ENCODE peak calls at places on chromosomes 16 and 17, in six cellular contexts. L is neural progenitor cell, J is upper lobe of right lung, H is uterus, R is H9, Z is dorsolateral prefrontal cortex. K is an unnamed sample.

GRCh38 chr17:41390411-41390938 is 6.9 kb downstream of the KRT31 start:
- DNase-seq in L (no peak), R (no peak), J (no peak), H (no peak), Z (no peak), K (no peak)

GRCh38 chr17:83183951-83184506 is 104.6 kb downstream of the METRNL start:
- DNase-seq in L (no peak), R (no peak), J (no peak), H (peak), Z (peak), K (no peak)

GRCh38 chr16:68636064-68636551 is 9.0 kb upstream of the CDH3 start:
- DNase-seq in J (no peak), Z (no peak), R (no peak), L (no peak), H (peak), K (no peak)

GRCh38 chr16:734208-734980 is 6.4 kb downstream of the CIAO3 start:
- DNase-seq in L (no peak), J (no peak), H (no peak), R (peak), Z (no peak), K (no peak)

GRCh38 chr17:62780951-62781350 is 27.2 kb downstream of the MARCHF10 start:
- DNase-seq in Z (no peak), L (no peak), R (no peak), H (no peak), J (no peak), K (no peak)

GRCh38 chr16:86680137-86680536 is 101.8 kb downstream of the FOXL1 start:
- DNase-seq in R (no peak), L (no peak), H (no peak), Z (no peak), J (no peak), K (no peak)

GRCh38 chr17:82103588-82104451 is 5.8 kb upstream of the FASN start:
- DNase-seq in J (peak), Z (no peak), H (peak), R (peak), L (peak), K (no peak)

GRCh38 chr17:81066072-81066471 is 31.1 kb downstream of the BAIAP2 start:
- DNase-seq in J (no peak), Z (no peak), L (no peak), R (no peak), H (no peak), K (no peak)

GRCh38 chr17:7955414-7956042 is 23.5 kb downstream of the CNTROB start:
- DNase-seq in Z (no peak), L (no peak), J (no peak), R (no peak), H (no peak), K (no peak)

GRCh38 chr17:48123111-48123510 is 15.5 kb downstream of the SNX11 start:
- DNase-seq in L (peak), H (no peak), R (no peak), J (no peak), Z (peak), K (no peak)

GRCh38 chr17:28743243-28744103 is at the start of gene TRAF4:
- DNase-seq in H (peak), Z (no peak), L (peak), J (peak), R (peak), K (peak)

GRCh38 chr17:45243750-45244149 is 18.1 kb downstream of the SPATA32 start:
- DNase-seq in L (no peak), Z (peak), J (no peak), H (no peak), R (no peak), K (no peak)

GRCh38 chr17:67801626-67802175 is 23.6 kb upstream of the BPTF start:
- DNase-seq in R (peak), J (no peak), Z (no peak), L (no peak), H (no peak), K (no peak)

GRCh38 chr16:78705694-78706093 is 606.2 kb downstream of the WWOX start:
- DNase-seq in J (no peak), R (no peak), Z (no peak), L (peak), H (no peak), K (no peak)
- TF ChIP-seq CTCF in J (peak), R (peak), Z (peak), L (peak), H (no peak), K (peak)

GRCh38 chr17:40106760-40107265 is 6.4 kb upstream of the NR1D1 start:
- DNase-seq in L (peak), H (peak), J (no peak), Z (peak), R (peak), K (no peak)
- H3K27ac ChIP-seq in L (no peak), H (peak), J (peak), Z (peak), R (no peak), K (peak)

GRCh38 chr16:25148568-25149215 is 37.1 kb downstream of the LCMT1 start:
- DNase-seq in L (peak), Z (no peak), H (no peak), J (no peak), R (peak), K (no peak)

GRCh38 chr16:25140459-25140858 is 28.9 kb downstream of the LCMT1 start:
- DNase-seq in L (no peak), R (no peak), H (no peak), J (no peak), Z (no peak), K (no peak)

GRCh38 chr16:25141648-25142047 is 30.1 kb downstream of the LCMT1 start:
- DNase-seq in H (no peak), J (no peak), R (no peak), L (no peak), Z (no peak), K (no peak)

GRCh38 chr16:25138130-25138529 is 26.6 kb downstream of the LCMT1 start:
- DNase-seq in L (no peak), H (no peak), Z (no peak), R (no peak), J (no peak), K (no peak)

DNA sequence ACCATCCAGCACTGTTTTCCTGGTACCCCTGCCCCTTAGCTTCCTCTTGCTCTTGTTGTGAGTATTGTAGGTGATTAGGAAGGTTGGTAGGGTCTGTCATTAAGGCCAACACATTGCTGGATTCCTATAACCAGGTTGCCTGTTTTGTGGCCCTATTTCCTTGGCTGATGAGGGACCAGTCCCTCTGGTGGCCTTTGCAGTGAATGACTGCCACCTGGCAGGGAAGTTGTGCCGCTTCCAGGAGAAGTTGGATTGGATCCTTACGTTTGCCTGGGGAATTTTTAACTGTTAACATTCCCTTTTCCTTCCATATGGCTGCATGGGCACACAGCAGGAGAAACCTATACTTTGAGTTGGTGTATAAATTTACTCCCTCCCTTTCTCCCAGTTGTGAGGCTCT is 32.4 kb downstream of the LCMT1 start:
- DNase-seq in Z (no peak), L (peak), J (no peak), R (peak), H (no peak), K (no peak)
- TF ChIP-seq CTCF in Z (no peak), L (peak), J (peak), R (peak), H (no peak), K (no peak)

GRCh38 chr17:15893333-15894024 is 51.5 kb upstream of the ADORA2B start:
- DNase-seq in Z (no peak), L (no peak), J (no peak), H (no peak), R (no peak), K (no peak)

GRCh38 chr17:15892244-15892643 is 52.7 kb upstream of the ADORA2B start:
- DNase-seq in R (no peak), H (no peak), L (no peak), Z (no peak), J (peak), K (no peak)

GRCh38 chr17:15892679-15893332 is 52.1 kb upstream of the ADORA2B start:
- DNase-seq in J (no peak), R (no peak), L (no peak), H (no peak), Z (no peak), K (no peak)

GRCh38 chr17:15891348-15891747 is 53.6 kb upstream of the ADORA2B start:
- DNase-seq in L (no peak), J (no peak), H (no peak), Z (no peak), R (no peak), K (no peak)

DNA sequence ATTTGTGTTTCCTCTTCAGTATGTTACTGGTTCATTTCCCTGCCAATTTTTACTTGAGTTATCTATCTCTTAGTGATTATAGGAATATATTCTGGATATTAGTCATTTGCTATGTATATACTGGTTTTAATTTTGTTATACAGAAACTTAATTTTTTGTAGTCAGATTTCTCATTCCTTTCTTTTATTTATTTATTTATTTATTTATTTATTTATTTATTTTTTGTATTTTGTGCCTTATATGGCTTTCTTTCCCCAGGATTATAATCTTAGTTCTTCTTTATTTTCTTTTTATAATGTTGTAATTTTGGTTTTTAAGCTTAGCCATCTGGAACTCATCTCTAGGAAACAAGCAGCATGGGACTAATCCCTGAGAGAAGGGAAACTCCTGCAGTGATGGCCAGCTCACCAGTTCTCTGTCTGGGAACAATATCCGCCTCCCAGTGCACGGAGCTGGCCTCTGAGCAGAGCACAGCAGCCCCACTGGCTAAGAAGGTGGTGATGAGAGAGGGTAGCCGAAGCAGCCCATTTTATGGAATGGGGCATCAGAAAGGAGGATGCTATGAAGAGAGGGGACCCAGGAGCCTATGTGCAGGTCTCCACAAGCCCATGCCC is 54.5 kb upstream of the ADORA2B start:
- DNase-seq in J (peak), H (no peak), L (peak), Z (no peak), R (no peak), K (no peak)
- H3K27ac ChIP-seq in J (no peak), H (no peak), L (no peak), Z (no peak), R (no peak), K (no peak)

GRCh38 chr17:49692751-49693150 is 14.9 kb upstream of the SPOP start:
- DNase-seq in Z (no peak), R (no peak), L (no peak), H (no peak), J (no peak), K (no peak)

GRCh38 chr17:49698005-49698404 is 9.8 kb downstream of the SLC35B1 start:
- DNase-seq in L (no peak), R (no peak), Z (no peak), H (no peak), J (no peak), K (no peak)

GRCh38 chr17:49694847-49695697 is 12.7 kb downstream of the SLC35B1 start:
- DNase-seq in H (peak), R (peak), J (peak), L (peak), Z (no peak), K (peak)

GRCh38 chr17:49696233-49696761 is 11.5 kb downstream of the SLC35B1 start:
- DNase-seq in H (no peak), L (no peak), Z (no peak), R (no peak), J (no peak), K (peak)

DNA sequence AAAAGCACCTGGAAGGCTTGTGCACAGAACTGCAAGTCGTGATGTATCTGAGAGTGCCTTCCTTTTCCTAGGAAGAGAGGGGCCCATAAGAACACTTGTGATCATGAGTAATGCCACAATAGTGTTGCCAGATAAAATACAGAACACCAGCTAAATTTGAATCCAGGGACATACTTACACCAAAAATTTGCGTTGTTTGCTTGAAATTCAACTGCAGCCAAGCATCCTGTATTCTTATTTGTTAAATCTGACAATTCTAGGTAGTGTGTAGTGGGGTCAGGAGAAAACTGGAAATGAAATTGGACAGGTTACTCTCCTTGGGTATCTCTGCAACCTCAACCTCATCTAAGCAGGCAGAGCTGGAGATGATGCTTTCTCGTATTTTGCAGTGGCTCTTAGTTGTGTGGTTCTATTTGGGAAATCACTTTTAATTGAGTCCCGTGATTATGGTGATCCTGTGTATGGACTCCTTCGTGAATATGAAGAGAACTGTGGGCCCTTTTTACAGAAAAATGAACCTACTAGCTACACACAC is 12.0 kb downstream of the SLC35B1 start:
- DNase-seq in L (no peak), Z (no peak), R (no peak), J (no peak), H (no peak), K (no peak)
- TF ChIP-seq CTCF in L (no peak), Z (no peak), R (no peak), J (no peak), H (no peak), K (no peak)

GRCh38 chr16:71428883-71429282 is 13.0 kb downstream of the TLE7 start:
- DNase-seq in R (no peak), Z (no peak), J (no peak), H (no peak), L (no peak), K (no peak)

GRCh38 chr16:71426880-71427615 is 14.8 kb downstream of the TLE7 start:
- DNase-seq in L (no peak), J (no peak), H (no peak), R (no peak), Z (no peak), K (no peak)

GRCh38 chr16:71426069-71426879 is 15.6 kb downstream of the TLE7 start:
- DNase-seq in L (peak), Z (no peak), R (peak), J (peak), H (no peak), K (no peak)

GRCh38 chr16:71429581-71429980 is 12.3 kb downstream of the TLE7 start:
- DNase-seq in H (no peak), R (no peak), Z (no peak), L (no peak), J (no peak), K (no peak)

GRCh38 chr16:71428385-71428784 is 13.5 kb downstream of the TLE7 start:
- DNase-seq in J (no peak), R (no peak), L (no peak), Z (no peak), H (no peak), K (no peak)
- H3K27ac ChIP-seq in J (no peak), R (no peak), L (no peak), Z (no peak), H (no peak), K (no peak)

K was measured in CD8-positive, alpha-beta T cell.